ENCODE peak calls at places on chromosomes 7 and 10, in eight cellular contexts. Y is psoas muscle, Q is heart right ventricle, H is nephron progenitor cell, R is lower leg skin, W is lower lobe of right lung, P is fibroblast of lung, O is astrocyte. M is an unnamed sample.

GRCh38 chr10:131649609-131650008 is 251.2 kb upstream of the PPP2R2D start:
- DNase-seq in Q (no peak), W (no peak), O (no peak), Y (no peak), R (no peak), P (no peak), H (no peak), M (no peak)

GRCh38 chr10:82394122-82394521 is 519.1 kb downstream of the NRG3 start:
- DNase-seq in Y (no peak), O (no peak), P (no peak), W (no peak), Q (peak), H (no peak), R (no peak), M (no peak)

GRCh38 chr7:157612664-157613561 is 276.1 kb downstream of the DNAJB6 start:
- DNase-seq in P (no peak), Y (peak), Q (no peak), R (no peak), W (no peak), O (no peak), H (no peak), M (no peak)

GRCh38 chr7:42222891-42223290 is 14.1 kb downstream of the GLI3 start:
- DNase-seq in W (no peak), H (no peak), Y (no peak), Q (no peak), P (no peak), O (no peak), R (no peak), M (no peak)

GRCh38 chr7:107725138-107725740 is 18.7 kb upstream of the CBLL1 start:
- DNase-seq in W (no peak), Q (peak), O (peak), R (peak), P (peak), Y (no peak), H (peak), M (peak)

GRCh38 chr7:34091330-34091917 is 186.1 kb downstream of the BMPER start:
- DNase-seq in H (peak), Q (no peak), Y (peak), R (no peak), O (no peak), W (no peak), P (peak), M (peak)

GRCh38 chr7:35716038-35716803 is 21.3 kb upstream of the HERPUD2 start:
- DNase-seq in H (no peak), W (no peak), Q (peak), R (no peak), P (peak), Y (no peak), O (no peak), M (peak)

GRCh38 chr10:34906021-34906965 is 91.2 kb upstream of the PARD3 start:
- DNase-seq in P (peak), O (peak), W (peak), R (peak), Q (no peak), H (peak), Y (no peak), M (peak)

GRCh38 chr10:25177754-25178135 is 2.9 kb downstream of the GPR158 start:
- DNase-seq in O (no peak), H (no peak), P (no peak), R (no peak), Q (no peak), W (no peak), Y (no peak), M (no peak)

GRCh38 chr7:41877118-41877517 is 174.2 kb upstream of the INHBA start:
- DNase-seq in H (no peak), P (no peak), O (no peak), Y (no peak), W (no peak), Q (no peak), R (no peak), M (no peak)

GRCh38 chr10:128058106-128058745 is 68.0 kb downstream of the MKI67 start:
- DNase-seq in R (no peak), P (no peak), H (no peak), O (no peak), W (no peak), Y (no peak), Q (no peak), M (no peak)

GRCh38 chr7:139153832-139154231 is 44.3 kb upstream of the ZC3HAV1 start:
- DNase-seq in Q (no peak), W (no peak), R (no peak), P (peak), O (peak), H (no peak), Y (no peak), M (no peak)

GRCh38 chr10:70926215-70927000 is 38.0 kb upstream of the PCBD1 start:
- DNase-seq in H (no peak), P (no peak), Y (no peak), W (no peak), Q (peak), O (no peak), R (no peak), M (no peak)

GRCh38 chr10:3850999-3851937 is 66.3 kb upstream of the KLF6 start:
- DNase-seq in H (no peak), O (peak), W (no peak), R (no peak), Y (no peak), P (peak), Q (no peak), M (peak)

GRCh38 chr10:114822771-114823463 is 1.3 kb downstream of the FHIP2A start:
- DNase-seq in R (no peak), O (peak), Y (no peak), H (no peak), P (peak), W (no peak), Q (no peak), M (peak)

GRCh38 chr10:7526017-7526400 is 115.2 kb upstream of the SFMBT2 start:
- DNase-seq in Q (no peak), W (no peak), H (no peak), O (no peak), R (no peak), Y (no peak), P (no peak), M (no peak)

GRCh38 chr10:73159038-73159648 is 8.7 kb downstream of the ECD start:
- DNase-seq in Q (peak), H (peak), O (no peak), Y (peak), R (peak), P (peak), W (no peak), M (peak)

GRCh38 chr10:132333386-132333785 is 1.4 kb downstream of the LRRC27 start:
- DNase-seq in P (no peak), Q (no peak), Y (no peak), O (no peak), W (no peak), R (no peak), H (no peak), M (no peak)

GRCh38 chr7:69652947-69653701 is 54.8 kb downstream of the AUTS2 start:
- DNase-seq in W (no peak), R (no peak), O (no peak), H (no peak), Q (no peak), P (no peak), Y (no peak), M (no peak)

GRCh38 chr10:98225000-98225399 is 43.0 kb downstream of the LOXL4 start:
- DNase-seq in Q (no peak), H (no peak), R (no peak), P (peak), W (no peak), O (peak), Y (no peak), M (peak)

GRCh38 chr10:96670786-96671185 is 49.5 kb downstream of the PIK3AP1 start:
- DNase-seq in Q (no peak), W (no peak), Y (no peak), H (no peak), R (no peak), P (peak), O (peak), M (no peak)

GRCh38 chr7:23520582-23520981 is 11.2 kb downstream of the TRA2A start:
- DNase-seq in W (no peak), R (no peak), H (no peak), Q (no peak), P (no peak), Y (no peak), O (no peak), M (no peak)

GRCh38 chr7:114791771-114792170 is 130.1 kb upstream of the MDFIC start:
- DNase-seq in P (peak), Q (no peak), Y (no peak), H (no peak), O (peak), R (no peak), W (no peak), M (no peak)

GRCh38 chr7:98884416-98884815 is 6.1 kb downstream of the TRRAP start:
- DNase-seq in Q (no peak), O (no peak), W (no peak), H (no peak), R (no peak), P (no peak), Y (no peak), M (no peak)

GRCh38 chr7:45922810-45923209 is 1.7 kb upstream of the IGFBP3 start:
- DNase-seq in P (peak), R (no peak), Y (no peak), Q (peak), W (no peak), H (no peak), O (peak), M (peak)

GRCh38 chr10:29804025-29804852 is 169.5 kb upstream of the SVIL start:
- DNase-seq in O (peak), W (peak), P (peak), Q (peak), Y (peak), H (no peak), R (peak), M (no peak)

GRCh38 chr7:18890885-18891621 is 226.4 kb downstream of the TWIST1 start:
- DNase-seq in O (no peak), R (no peak), Y (no peak), W (no peak), Q (no peak), H (no peak), P (no peak), M (no peak)

GRCh38 chr10:101330236-101331225 is 23.4 kb upstream of the BTRC start:
- DNase-seq in P (peak), Q (no peak), O (peak), Y (no peak), R (no peak), W (no peak), H (no peak), M (peak)

GRCh38 chr7:101984141-101984879 is 166.9 kb downstream of the CUX1 start:
- DNase-seq in P (no peak), Q (no peak), W (no peak), R (no peak), O (no peak), H (no peak), Y (no peak), M (no peak)

GRCh38 chr7:84617265-84618030 is 422.9 kb upstream of the SEMA3A start:
- DNase-seq in Y (no peak), R (no peak), W (no peak), Q (no peak), O (peak), H (no peak), P (peak), M (no peak)

GRCh38 chr7:84612976-84613375 is 418.4 kb upstream of the SEMA3A start:
- DNase-seq in Y (no peak), H (no peak), W (no peak), P (no peak), O (no peak), Q (no peak), R (no peak), M (no peak)

GRCh38 chr7:84611391-84611790 is 416.8 kb upstream of the SEMA3A start:
- DNase-seq in H (no peak), O (no peak), P (no peak), Q (no peak), Y (no peak), R (no peak), W (no peak), M (no peak)

GRCh38 chr7:84613411-84613810 is 418.8 kb upstream of the SEMA3A start:
- DNase-seq in R (no peak), Q (no peak), Y (no peak), W (no peak), O (no peak), P (no peak), H (no peak), M (no peak)

DNA sequence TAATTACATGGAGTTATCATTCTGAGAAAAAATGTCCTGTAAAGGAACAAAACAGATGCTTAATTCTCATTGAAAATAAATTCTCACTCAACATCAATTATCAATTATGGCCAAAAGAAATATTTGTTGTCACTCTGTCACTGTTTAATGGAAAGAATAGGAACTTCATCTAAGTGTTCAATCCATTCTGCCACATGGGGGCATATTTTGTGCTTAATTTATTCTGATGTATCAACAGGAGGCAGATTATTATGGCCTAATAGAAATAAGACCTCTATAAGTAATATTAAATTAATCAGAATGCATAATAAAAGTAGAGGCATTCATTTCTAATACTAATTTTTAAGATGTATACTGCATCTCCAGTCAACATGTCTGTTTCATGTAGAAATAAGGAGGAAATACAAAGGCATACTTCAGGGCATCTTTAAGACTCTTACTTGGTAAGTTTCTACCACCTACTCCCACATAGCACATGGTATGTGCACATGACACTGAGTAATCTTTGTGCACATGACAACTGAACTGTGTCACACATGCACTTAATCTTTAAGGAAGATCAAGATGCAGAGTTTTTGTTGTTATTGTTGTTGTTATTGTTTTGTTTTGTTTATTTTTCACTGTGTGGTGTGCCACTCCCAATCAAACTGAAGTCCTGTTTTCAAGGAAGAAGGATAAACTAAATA is 420.4 kb upstream of the SEMA3A start:
- DNase-seq in H (no peak), P (no peak), R (no peak), Q (no peak), W (no peak), Y (no peak), O (no peak), M (peak)
- TF ChIP-seq CTCF in H (no peak), P (no peak), R (no peak), Q (peak), W (no peak), Y (no peak), O (no peak), M (peak)

GRCh38 chr10:44811072-44811471 is 100.1 kb upstream of the TMEM72 start:
- DNase-seq in R (no peak), P (peak), W (no peak), H (no peak), Y (no peak), O (peak), Q (no peak), M (no peak)

GRCh38 chr10:44807451-44807850 is 103.7 kb upstream of the TMEM72 start:
- DNase-seq in Q (no peak), P (no peak), Y (no peak), O (no peak), R (no peak), W (no peak), H (no peak), M (no peak)

GRCh38 chr10:44806895-44807294 is 104.2 kb upstream of the TMEM72 start:
- DNase-seq in P (no peak), O (no peak), Q (no peak), H (no peak), R (no peak), W (no peak), Y (no peak), M (peak)

GRCh38 chr10:44813201-44813600 is 97.9 kb upstream of the TMEM72 start:
- DNase-seq in O (no peak), R (no peak), W (no peak), Q (no peak), Y (no peak), H (no peak), P (no peak), M (no peak)

DNA sequence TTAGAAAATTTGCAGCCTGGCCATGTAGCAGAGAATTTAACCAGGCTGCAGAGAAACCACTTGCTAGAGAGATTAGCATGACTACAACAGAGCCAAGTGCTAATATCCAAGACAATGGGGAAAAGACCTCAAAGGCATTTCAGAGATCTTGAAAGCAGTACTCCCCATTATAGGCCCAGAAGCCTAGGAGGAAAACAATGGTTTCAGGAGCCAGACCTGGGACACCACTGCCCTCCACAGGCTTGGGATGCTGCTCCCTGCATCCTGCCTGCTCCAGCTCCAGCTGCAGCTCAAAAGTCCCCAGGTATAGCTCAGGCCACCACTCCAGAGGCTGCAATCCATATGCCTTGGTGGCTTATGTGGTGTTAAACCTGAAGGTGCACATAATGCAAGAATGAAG is 101.5 kb upstream of the TMEM72 start:
- DNase-seq in Q (no peak), O (no peak), W (no peak), Y (no peak), R (no peak), P (no peak), H (no peak), M (no peak)
- TF ChIP-seq CTCF in Q (peak), O (peak), W (no peak), Y (no peak), R (no peak), P (peak), H (no peak), M (peak)

DNA sequence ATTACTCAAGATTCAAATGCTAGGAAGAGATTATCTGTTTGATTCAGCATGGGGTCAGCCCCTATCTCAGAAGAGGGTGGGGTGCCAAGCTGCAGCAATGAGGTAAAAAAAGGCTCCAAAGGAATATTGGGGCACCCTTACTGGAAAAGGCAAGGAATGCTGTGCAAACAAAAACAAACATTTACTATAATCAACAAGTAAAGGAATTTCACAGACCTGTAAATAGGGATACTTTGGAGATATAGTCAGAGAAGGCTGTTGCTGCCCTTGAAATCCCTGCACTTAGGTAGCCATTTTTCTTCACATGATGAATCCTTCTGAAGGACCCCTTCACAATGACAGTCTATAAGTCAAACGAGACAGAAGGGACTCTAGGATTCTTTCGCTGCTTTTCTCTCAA is 10.6 kb upstream of the ADD3 start:
- DNase-seq in R (no peak), H (no peak), O (no peak), P (no peak), W (no peak), Y (no peak), Q (no peak), M (no peak)
- TF ChIP-seq CTCF in R (no peak), H (no peak), O (no peak), P (no peak), W (no peak), Y (no peak), Q (no peak), M (no peak)

GRCh38 chr10:84341538-84341856 is 13.1 kb downstream of the CCSER2 start:
- DNase-seq in W (no peak), H (no peak), Y (no peak), Q (no peak), O (no peak), P (no peak), R (no peak), M (no peak)
- TF ChIP-seq CTCF in W (no peak), H (no peak), Y (no peak), Q (no peak), O (no peak), P (no peak), R (no peak), M (no peak)

DNA sequence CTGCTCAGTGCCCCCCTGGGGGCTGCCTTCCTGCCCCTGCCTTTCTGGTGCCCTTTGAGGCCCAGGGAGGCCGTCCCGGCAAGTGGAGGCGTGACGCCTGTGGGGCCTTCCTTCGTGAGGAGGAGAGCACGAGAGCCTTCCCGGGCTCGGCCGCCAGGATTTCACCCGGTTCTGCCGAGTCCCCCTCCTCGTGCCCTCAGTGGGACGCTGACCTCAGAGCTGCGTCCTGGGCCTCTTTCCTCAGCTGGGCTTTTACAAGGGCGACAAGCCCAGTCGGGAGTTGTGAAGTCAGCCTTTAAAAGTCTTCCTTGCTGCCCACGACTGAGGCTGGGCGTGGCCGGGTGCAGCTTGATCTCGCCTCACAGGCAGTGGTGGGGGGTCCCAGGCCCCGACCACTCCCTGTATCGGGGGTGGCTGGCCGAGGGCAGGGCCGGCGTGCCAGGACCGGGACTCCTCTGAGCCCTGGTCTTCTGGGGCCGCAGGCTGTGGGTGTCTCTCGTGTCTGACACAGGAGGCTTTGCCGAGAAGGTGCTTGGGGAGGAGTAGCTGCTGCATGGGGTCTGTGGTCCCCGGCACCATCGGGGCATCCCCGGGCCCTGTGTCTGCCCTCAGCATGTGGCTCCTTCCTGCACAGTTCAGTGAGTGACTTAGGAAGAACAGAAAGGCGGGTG is 41.8 kb downstream of the FAM20C start:
- DNase-seq in R (peak), Q (peak), Y (peak), O (no peak), W (no peak), H (no peak), P (no peak), M (no peak)
- TF ChIP-seq CTCF in R (no peak), Q (no peak), Y (no peak), O (no peak), W (no peak), H (no peak), P (no peak), M (no peak)

GRCh38 chr10:6406220-6407033 is 173.6 kb downstream of the PRKCQ start:
- DNase-seq in P (peak), Y (no peak), W (no peak), O (peak), H (no peak), Q (no peak), R (no peak), M (peak)
- TF ChIP-seq CTCF in P (peak), Y (no peak), W (peak), O (peak), H (peak), Q (peak), R (no peak), M (peak)

M was measured in cardiac muscle cell.